ENCODE peak calls at places on chromosomes 7 and 10, in four cellular contexts. V is adrenal gland, U is ACHN, X is H4. F is an unnamed sample.

GRCh38 chr7:977326-978048 is 2.1 kb upstream of the COX19 start:
- DNase-seq in V (peak), X (no peak), U (peak), F (no peak)

GRCh38 chr10:118568327-118568848 is 27.1 kb downstream of the PRLHR start:
- DNase-seq in V (peak), X (peak), U (peak), F (peak)

GRCh38 chr7:74275401-74275881 is 13.8 kb upstream of the CLIP2 start:
- DNase-seq in X (no peak), U (peak), V (no peak), F (no peak)

GRCh38 chr10:44068716-44069482 is 316.0 kb downstream of the CXCL12 start:
- DNase-seq in V (no peak), U (no peak), X (no peak), F (peak)

GRCh38 chr7:121006731-121007315 is 18.3 kb downstream of the CPED1 start:
- DNase-seq in X (no peak), U (no peak), V (no peak), F (no peak)

GRCh38 chr10:124598196-124598595 is 136.6 kb downstream of the LHPP start:
- DNase-seq in U (no peak), V (no peak), X (no peak), F (no peak)

GRCh38 chr10:5234106-5234877 is 37.7 kb downstream of the AKR1C4 start:
- DNase-seq in X (peak), U (no peak), V (peak), F (no peak)

GRCh38 chr10:125034671-125035070 is 92.7 kb downstream of the ZRANB1 start:
- DNase-seq in V (no peak), U (no peak), X (peak), F (no peak)

GRCh38 chr10:102133373-102134195 is 744 bp downstream of the PPRC1 start:
- DNase-seq in X (peak), U (peak), V (peak), F (no peak)

GRCh38 chr7:26863504-26864308 is 684 bp downstream of the SKAP2 start:
- DNase-seq in V (peak), X (peak), U (peak), F (no peak)

F was measured in esophagus muscularis mucosa.